ENCODE peak calls at places on chromosome 13, in seven cellular contexts. G, W, U, O, F, N and S are unnamed samples.

GRCh38 chr13:48496796-48497195 is 36.1 kb downstream of the RCBTB2 start:
- DNase-seq in G (no peak), W (no peak), U (no peak), O (no peak), F (no peak), N (no peak), S (no peak)

GRCh38 chr13:90084684-90085290 is 1262.7 kb upstream of the MIR17HG start:
- DNase-seq in G (no peak), W (no peak), U (no peak), O (no peak), F (no peak), N (no peak), S (peak)

GRCh38 chr13:80469841-80470378 is 129.0 kb upstream of the SPRY2 start:
- DNase-seq in G (no peak), W (peak), U (peak), O (no peak), F (peak), N (no peak), S (peak)

GRCh38 chr13:45615501-45616101 is at the start of gene ERICH6B:
- DNase-seq in G (no peak), W (no peak), U (peak), O (no peak), F (no peak), N (no peak), S (no peak)

GRCh38 chr13:95049772-95050171 is 251.5 kb downstream of the ABCC4 start:
- DNase-seq in G (no peak), W (no peak), U (no peak), O (no peak), F (no peak), N (no peak), S (no peak)

GRCh38 chr13:67966065-67966464 is 735.9 kb upstream of the PCDH9 start:
- DNase-seq in G (no peak), W (no peak), U (no peak), O (no peak), F (no peak), N (no peak), S (no peak)

GRCh38 chr13:29573190-29573589 is 22.3 kb downstream of the SLC7A1 start:
- DNase-seq in G (no peak), W (no peak), U (peak), O (no peak), F (peak), N (peak), S (no peak)

GRCh38 chr13:84139561-84140158 is 257.4 kb upstream of the SLITRK1 start:
- DNase-seq in G (no peak), W (no peak), U (no peak), O (no peak), F (no peak), N (no peak), S (no peak)

GRCh38 chr13:75760182-75760981 is 124.3 kb downstream of the LMO7 start:
- DNase-seq in G (no peak), W (no peak), U (no peak), O (peak), F (no peak), N (peak), S (peak)

GRCh38 chr13:22091971-22092300 is 421.1 kb downstream of the FGF9 start:
- DNase-seq in G (no peak), W (no peak), U (peak), O (no peak), F (no peak), N (no peak), S (no peak)

GRCh38 chr13:95833713-95834112 is 156.8 kb downstream of the DNAJC3 start:
- DNase-seq in G (no peak), W (peak), U (no peak), O (no peak), F (no peak), N (no peak), S (peak)